ENCODE peak calls at places on chromosomes 16 and 17, in nine cellular contexts. D is AML-193, T is neural crest cell, M is lower lobe of right lung, Y is dorsolateral prefrontal cortex, C is NCI-H1694, Z is H4, F is NCI-H1436, V is fibroblast of lung. J is an unnamed sample.
A peak's percentile ranks its signal among the peaks of the same experiment; 100 is the strongest.

GRCh38 chr16:1746693-1747195 is 24.6 kb downstream of the NME3 start:
- DNase-seq in M (no peak), V (peak; percentile 81), Y (no peak), C (no peak), Z (no peak), D (no peak), F (no peak), T (no peak), J (no peak)

GRCh38 chr16:48576927-48577326 is 33.1 kb downstream of the N4BP1 start:
- DNase-seq in F (no peak), M (no peak), Y (no peak), D (peak; percentile 73), Z (peak; percentile 19), T (no peak), V (peak; percentile 63), C (no peak), J (no peak)

GRCh38 chr17:28725660-28726395 is at the start of gene TLCD1:
- DNase-seq in D (peak; percentile 70), Z (peak; percentile 64), F (peak; percentile 77), V (peak; percentile 74), T (peak; percentile 67), C (peak; percentile 38), Y (no peak), M (peak; percentile 84), J (peak; percentile 71)

GRCh38 chr17:72502940-72503341 is 382.1 kb downstream of the SOX9 start:
- DNase-seq in D (no peak), Y (no peak), M (no peak), C (no peak), T (no peak), V (no peak), F (no peak), Z (no peak), J (no peak)

GRCh38 chr17:17077861-17078732 is 35.8 kb downstream of the MPRIP start:
- DNase-seq in M (peak; percentile 38), T (no peak), F (no peak), V (no peak), D (no peak), Y (peak; percentile 28), Z (no peak), C (no peak), J (no peak)

GRCh38 chr16:31513126-31513525 is 4.9 kb upstream of the RUSF1 start:
- DNase-seq in C (no peak), D (no peak), M (no peak), T (no peak), V (peak; percentile 72), Y (no peak), F (no peak), Z (peak; percentile 77), J (no peak)

GRCh38 chr16:84643180-84643583 is 5.1 kb upstream of the KLHL36 start:
- DNase-seq in Y (no peak), Z (peak; percentile 73), V (peak; percentile 90), T (no peak), M (peak; percentile 59), F (no peak), C (peak; percentile 69), D (peak; percentile 68), J (no peak)

GRCh38 chr16:81861915-81862314 is 82.8 kb downstream of the PLCG2 start:
- DNase-seq in F (no peak), T (no peak), V (no peak), Y (no peak), C (no peak), D (no peak), M (no peak), Z (no peak), J (no peak)

GRCh38 chr17:35743911-35744328 is 9.1 kb downstream of the GAS2L2 start:
- DNase-seq in M (no peak), V (peak; percentile 45), Y (no peak), D (peak; percentile 73), Z (no peak), F (no peak), C (no peak), T (peak; percentile 49), J (peak; percentile 30)

GRCh38 chr16:49213594-49213993 is 68.0 kb downstream of the CBLN1 start:
- DNase-seq in C (no peak), V (no peak), Z (no peak), T (no peak), D (no peak), M (no peak), Y (no peak), F (no peak), J (no peak)

GRCh38 chr17:58666858-58667267 is 25.0 kb downstream of the TEX14 start:
- DNase-seq in Y (peak; percentile 48), T (no peak), Z (no peak), F (peak; percentile 80), D (no peak), M (peak; percentile 89), C (no peak), V (peak; percentile 35), J (no peak)

GRCh38 chr17:76714822-76715461 is 4.2 kb upstream of the MXRA7 start:
- DNase-seq in F (peak; percentile 38), Z (peak; percentile 49), D (peak; percentile 64), M (peak; percentile 73), V (no peak), T (peak; percentile 82), C (peak; percentile 75), Y (peak; percentile 56), J (no peak)

GRCh38 chr16:71746442-71747046 is 22.0 kb upstream of the PHLPP2 start:
- DNase-seq in F (no peak), C (peak; percentile 15), Y (no peak), M (no peak), Z (peak; percentile 23), T (no peak), D (peak; percentile 29), V (peak; percentile 30), J (peak; percentile 38)

GRCh38 chr17:79332011-79332410 is 257.4 kb downstream of the ENGASE start:
- DNase-seq in Z (no peak), D (no peak), M (no peak), V (no peak), T (no peak), F (no peak), Y (no peak), C (no peak), J (no peak)

GRCh38 chr17:30021708-30022317 is 80.4 kb downstream of the EFCAB5 start:
- DNase-seq in C (peak; percentile 70), F (peak; percentile 58), Y (no peak), T (peak; percentile 31), M (no peak), Z (peak; percentile 35), D (peak; percentile 86), V (peak; percentile 41), J (peak; percentile 45)

GRCh38 chr17:75428775-75429469 is 23.4 kb upstream of the GRB2 start:
- DNase-seq in T (no peak), M (no peak), Y (no peak), V (peak; percentile 95), C (no peak), F (no peak), D (no peak), Z (no peak), J (peak; percentile 52)

GRCh38 chr17:40951011-40951622 is 13.7 kb upstream of the KRT23 start:
- DNase-seq in F (no peak), Z (no peak), D (no peak), T (no peak), Y (no peak), V (peak; percentile 72), C (no peak), M (no peak), J (no peak)

GRCh38 chr17:69523252-69523861 is 108.9 kb downstream of the MAP2K6 start:
- DNase-seq in M (no peak), F (no peak), D (peak; percentile 45), C (peak; percentile 45), Y (no peak), V (peak; percentile 40), Z (peak; percentile 67), T (no peak), J (peak; percentile 61)

GRCh38 chr16:27547134-27547533 is 2.6 kb downstream of the GTF3C1 start:
- DNase-seq in Z (peak; percentile 21), C (no peak), V (peak; percentile 82), T (no peak), F (no peak), D (no peak), M (no peak), Y (no peak), J (no peak)

GRCh38 chr17:32157225-32157624 is 14.9 kb downstream of the RHOT1 start:
- DNase-seq in D (no peak), M (no peak), F (no peak), Z (no peak), T (no peak), Y (no peak), C (no peak), V (peak; percentile 74), J (no peak)

GRCh38 chr17:57086069-57086930 is 1.3 kb downstream of the AKAP1 start:
- DNase-seq in Z (no peak), T (peak; percentile 9), D (peak; percentile 26), C (no peak), Y (no peak), V (peak; percentile 15), F (no peak), M (peak; percentile 58), J (no peak)

GRCh38 chr17:6568186-6568758 is 11.9 kb upstream of the PITPNM3 start:
- DNase-seq in C (no peak), F (no peak), T (no peak), D (no peak), V (no peak), Y (no peak), M (no peak), Z (no peak), J (no peak)

GRCh38 chr17:41880130-41880529 is 14.9 kb upstream of the KLHL11 start:
- DNase-seq in C (no peak), M (no peak), T (no peak), D (no peak), Z (no peak), V (no peak), Y (no peak), F (no peak), J (no peak)

GRCh38 chr17:79974786-79975497 is 60.7 kb downstream of the TBC1D16 start:
- DNase-seq in Y (peak; percentile 40), T (no peak), M (peak; percentile 27), V (no peak), C (no peak), D (no peak), F (no peak), Z (no peak), J (no peak)

GRCh38 chr17:42541041-42541833 is 5.2 kb downstream of the NAGLU start:
- DNase-seq in M (no peak), C (no peak), Y (no peak), V (no peak), D (no peak), T (no peak), Z (no peak), F (no peak), J (no peak)

GRCh38 chr16:4647661-4647965 is 23.0 kb downstream of the MGRN1 start:
- DNase-seq in F (no peak), V (no peak), M (no peak), Z (no peak), D (no peak), Y (no peak), T (no peak), C (no peak), J (no peak)

GRCh38 chr16:24568392-24568791 is 29.0 kb downstream of the RBBP6 start:
- DNase-seq in F (no peak), D (no peak), V (peak; percentile 23), T (no peak), C (no peak), M (no peak), Z (peak; percentile 27), Y (no peak), J (peak; percentile 21)

GRCh38 chr17:12765544-12765943 is 23.8 kb upstream of the ARHGAP44 start:
- DNase-seq in D (no peak), Z (peak; percentile 50), F (no peak), T (no peak), C (no peak), V (peak; percentile 93), Y (no peak), M (no peak), J (peak; percentile 29)

GRCh38 chr16:12315330-12316138 is 339.0 kb downstream of the SNX29 start:
- DNase-seq in T (no peak), C (no peak), F (no peak), Z (no peak), V (no peak), Y (no peak), M (no peak), D (no peak), J (no peak)